ENCODE peak calls at places on chromosomes 3 and 15, in eight cellular contexts. W is right atrium auricular region; Q is brain microvascular endothelial cell; B is HTR-8/SVneo; U is stimulated activated CD8-positive, alpha-beta memory T cell treated with anti-CD3 and anti-CD28 coated beads, Interleukin-7, amount 100 ng/mL, for 24 hours; Y is CD4-positive, alpha-beta T cell; I is NCI-H345; K is NCI-H524. D is an unnamed sample.
A peak's percentile ranks its signal among the peaks of the same experiment; 100 is the strongest.

GRCh38 chr3:42101048-42101447 is 9.9 kb downstream of the TRAK1 start:
- DNase-seq in Y (no peak), K (no peak), I (no peak), B (no peak), U (no peak), W (peak; percentile 85), Q (peak; percentile 75), D (no peak)

GRCh38 chr3:48305396-48305795 is 28.1 kb downstream of the SPINK8 start:
- DNase-seq in I (no peak), Y (no peak), U (no peak), K (no peak), W (no peak), B (no peak), Q (no peak), D (no peak)

GRCh38 chr15:69324031-69324430 is 25.3 kb downstream of the PAQR5 start:
- DNase-seq in U (no peak), I (no peak), B (no peak), W (no peak), K (no peak), Y (no peak), Q (no peak), D (no peak)

GRCh38 chr3:166570136-166570535 is 732.9 kb upstream of the BCHE start:
- DNase-seq in B (no peak), Y (no peak), I (no peak), K (no peak), Q (no peak), U (no peak), W (no peak), D (no peak)

GRCh38 chr3:73805435-73805834 is 180.7 kb upstream of the PDZRN3 start:
- DNase-seq in Q (no peak), K (no peak), U (no peak), I (no peak), W (peak; percentile 82), Y (no peak), B (no peak), D (no peak)

GRCh38 chr3:111924283-111924682 is 54.5 kb upstream of the ABHD10 start:
- DNase-seq in U (no peak), Q (no peak), B (no peak), I (no peak), K (no peak), W (peak; percentile 66), Y (no peak), D (peak; percentile 87)

GRCh38 chr15:67955256-67955655 is 98.9 kb upstream of the PIAS1 start:
- DNase-seq in K (no peak), I (no peak), Y (no peak), U (no peak), B (no peak), W (no peak), Q (no peak), D (no peak)

GRCh38 chr3:128922804-128923459 is 43.5 kb downstream of the ACAD9 start:
- DNase-seq in B (no peak), W (no peak), Y (peak; percentile 45), I (no peak), K (no peak), Q (no peak), U (peak; percentile 15), D (no peak)

GRCh38 chr3:169390741-169391300 is 272.7 kb downstream of the MECOM start:
- DNase-seq in W (no peak), Y (no peak), I (no peak), U (no peak), Q (no peak), K (no peak), B (no peak), D (no peak)

GRCh38 chr3:151976211-151977050 is 103.0 kb downstream of the SUCNR1 start:
- DNase-seq in W (no peak), Y (no peak), B (peak; percentile 84), I (no peak), U (no peak), Q (peak; percentile 95), K (no peak), D (no peak)

GRCh38 chr3:128112406-128112968 is 11.1 kb downstream of the RUVBL1 start:
- DNase-seq in W (no peak), Q (peak; percentile 80), Y (peak; percentile 23), K (no peak), B (peak; percentile 77), U (no peak), I (no peak), D (no peak)

GRCh38 chr3:62665627-62666433 is 209.4 kb downstream of the CADPS start:
- DNase-seq in Q (peak; percentile 73), U (no peak), Y (no peak), I (peak; percentile 61), B (peak; percentile 9), K (peak; percentile 53), W (peak; percentile 75), D (peak; percentile 74)

GRCh38 chr3:49721165-49721860 is 1.8 kb upstream of the AMIGO3 start:
- DNase-seq in K (no peak), U (no peak), Q (no peak), I (no peak), Y (no peak), B (no peak), W (no peak), D (no peak)

GRCh38 chr15:43230640-43231115 is 9.9 kb upstream of the EPB42 start:
- DNase-seq in Q (no peak), Y (no peak), I (no peak), B (no peak), W (no peak), U (no peak), K (no peak), D (no peak)

GRCh38 chr15:88834211-88834812 is 31.1 kb downstream of the ACAN start:
- DNase-seq in U (no peak), Y (peak; percentile 23), K (no peak), Q (peak; percentile 21), I (no peak), W (peak; percentile 71), B (peak; percentile 63), D (no peak)

GRCh38 chr3:146130881-146131371 is 30.1 kb downstream of the PLOD2 start:
- DNase-seq in Q (peak; percentile 49), Y (no peak), K (no peak), U (no peak), W (no peak), B (no peak), I (no peak), D (no peak)

GRCh38 chr3:40079203-40079844 is 230.2 kb upstream of the EIF1B start:
- DNase-seq in I (no peak), W (no peak), K (no peak), Q (peak; percentile 61), B (no peak), U (no peak), Y (no peak), D (no peak)

GRCh38 chr3:170896781-170897180 is 11.7 kb downstream of the EIF5A2 start:
- DNase-seq in Y (no peak), K (no peak), W (no peak), U (no peak), Q (no peak), I (no peak), B (no peak), D (no peak)

GRCh38 chr3:124201786-124202185 is 209.9 kb upstream of the ROPN1 start:
- DNase-seq in K (peak; percentile 89), W (no peak), Q (no peak), B (no peak), I (no peak), U (no peak), Y (no peak), D (no peak)

GRCh38 chr3:196868297-196868661 is 559 bp downstream of the SENP5 start:
- DNase-seq in Q (peak; percentile 18), B (peak; percentile 15), Y (no peak), W (no peak), I (peak; percentile 45), K (no peak), U (no peak), D (no peak)

GRCh38 chr15:35736150-35736549 is 190.2 kb upstream of the DPH6 start:
- DNase-seq in K (no peak), W (no peak), U (no peak), I (no peak), Y (no peak), Q (peak; percentile 75), B (no peak), D (no peak)

GRCh38 chr15:39273805-39274411 is 307.0 kb upstream of the THBS1 start:
- DNase-seq in B (no peak), K (no peak), Q (no peak), U (no peak), W (no peak), Y (no peak), I (peak; percentile 82), D (peak; percentile 93)

GRCh38 chr15:77571181-77571580 is 61.5 kb downstream of the LINGO1 start:
- DNase-seq in U (no peak), Q (no peak), K (no peak), B (no peak), Y (no peak), I (no peak), W (no peak), D (no peak)

GRCh38 chr15:41498657-41499056 is 5.0 kb downstream of the ITPKA start:
- DNase-seq in I (no peak), W (no peak), U (no peak), Q (no peak), B (no peak), K (no peak), Y (no peak), D (no peak)

GRCh38 chr15:68644996-68645395 is 66.2 kb downstream of the CORO2B start:
- DNase-seq in Q (no peak), B (no peak), I (no peak), W (no peak), Y (no peak), K (no peak), U (no peak), D (no peak)

GRCh38 chr3:44833394-44833793 is 28.3 kb upstream of the TMEM42 start:
- DNase-seq in U (no peak), Y (no peak), I (no peak), W (no peak), K (no peak), B (no peak), Q (no peak), D (no peak)

GRCh38 chr15:39878401-39878775 is 41.7 kb downstream of the GPR176 start:
- DNase-seq in B (no peak), W (no peak), U (no peak), K (no peak), Q (peak; percentile 53), Y (no peak), I (no peak), D (no peak)

GRCh38 chr3:177459397-177459796 is 262.1 kb upstream of the TBL1XR1 start:
- DNase-seq in Y (no peak), B (no peak), K (no peak), U (no peak), W (no peak), I (no peak), Q (peak; percentile 86), D (no peak)

GRCh38 chr3:146131616-146132410 is 29.2 kb downstream of the PLOD2 start:
- DNase-seq in K (no peak), Y (no peak), I (no peak), Q (peak; percentile 65), B (peak; percentile 28), W (no peak), U (no peak), D (no peak)

GRCh38 chr3:127717357-127718243 is 44.8 kb downstream of the ABTB1 start:
- DNase-seq in I (no peak), W (no peak), Y (no peak), Q (no peak), B (no peak), U (no peak), K (peak; percentile 98), D (no peak)

GRCh38 chr3:46844397-46844796 is 18.8 kb downstream of the MYL3 start:
- DNase-seq in I (no peak), U (no peak), Q (no peak), Y (no peak), K (no peak), B (no peak), W (no peak), D (no peak)

D was measured in pancreas.